ENCODE peak calls at places on chromosomes 16 and 17, in five cellular contexts. R is GM12864, C is T follicular helper cell, F is cardiac fibroblast, Y is ureter. K is an unnamed sample.

GRCh38 chr16:68992521-68992920 is 112.9 kb upstream of the HAS3 start:
- DNase-seq in R (no peak), C (no peak), F (peak), Y (no peak), K (peak)

GRCh38 chr17:65561394-65562205 is at the start of gene AXIN2:
- DNase-seq in R (no peak), C (peak), F (peak), Y (peak), K (peak)

GRCh38 chr17:73342549-73343167 is 30.9 kb upstream of the CDC42EP4 start:
- DNase-seq in R (no peak), C (no peak), F (peak), Y (no peak), K (peak)

GRCh38 chr16:1721372-1721771 is 15.4 kb downstream of the MAPK8IP3 start:
- DNase-seq in R (no peak), C (no peak), F (no peak), Y (no peak), K (no peak)

GRCh38 chr16:86061318-86061695 is 162.3 kb downstream of the IRF8 start:
- DNase-seq in R (no peak), C (no peak), F (no peak), Y (no peak), K (no peak)

GRCh38 chr17:82658796-82659452 is 10.7 kb upstream of the WDR45B start:
- DNase-seq in R (no peak), C (no peak), F (no peak), Y (no peak), K (no peak)

GRCh38 chr16:57279780-57280638 is 4.5 kb downstream of the PLLP start:
- DNase-seq in R (no peak), C (no peak), F (no peak), Y (no peak), K (no peak)

GRCh38 chr17:77376795-77377751 is 236.3 kb downstream of the SEC14L1 start:
- DNase-seq in R (no peak), C (no peak), F (peak), Y (peak), K (no peak)

GRCh38 chr17:13557077-13557476 is 44.7 kb downstream of the HS3ST3A1 start:
- DNase-seq in R (no peak), C (no peak), F (peak), Y (no peak), K (peak)

GRCh38 chr16:9042533-9042932 is 48.9 kb upstream of the HAPSTR1 start:
- DNase-seq in R (no peak), C (no peak), F (no peak), Y (no peak), K (no peak)

GRCh38 chr16:12025472-12025871 is 48.9 kb downstream of the SNX29 start:
- DNase-seq in R (no peak), C (no peak), F (no peak), Y (no peak), K (no peak)

GRCh38 chr16:81035975-81036750 is 521 bp downstream of the ATMIN start:
- DNase-seq in R (no peak), C (no peak), F (peak), Y (no peak), K (peak)

K was measured in mesenchymal stem cell.